ENCODE peak calls at places on chromosome 5, in ten cellular contexts. W, L, M, K, Z, Q, B, H, Y and G are unnamed samples.
A peak's percentile ranks its signal among the peaks of the same experiment; 100 is the strongest.

GRCh38 chr5:102758576-102758975 is 3.5 kb downstream of the PAM start:
- DNase-seq in W (no peak), L (no peak), M (no peak), K (no peak), Z (peak; percentile 72), Q (no peak), B (no peak), H (no peak), Y (no peak), G (no peak)

GRCh38 chr5:129903466-129904101 is 681 bp upstream of the CHSY3 start:
- DNase-seq in W (no peak), L (no peak), M (peak; percentile 23), K (no peak), Z (no peak), Q (no peak), B (peak; percentile 6), H (no peak), Y (no peak), G (no peak)

GRCh38 chr5:127665641-127666040 is 16.8 kb downstream of the CTXN3 start:
- DNase-seq in W (no peak), L (no peak), M (no peak), K (no peak), Z (peak; percentile 70), Q (no peak), B (no peak), H (no peak), Y (no peak), G (no peak)

GRCh38 chr5:179765400-179765799 is 28.4 kb upstream of the LTC4S start:
- DNase-seq in W (no peak), L (no peak), M (no peak), K (no peak), Z (peak; percentile 47), Q (no peak), B (no peak), H (peak; percentile 70), Y (peak; percentile 65), G (no peak)

GRCh38 chr5:93960044-93960443 is 218.6 kb upstream of the POU5F2 start:
- DNase-seq in W (no peak), L (no peak), M (no peak), K (no peak), Z (no peak), Q (no peak), B (no peak), H (no peak), Y (no peak), G (no peak)

GRCh38 chr5:131379723-131380122 is 115.9 kb downstream of the CDC42SE2 start:
- DNase-seq in W (no peak), L (no peak), M (no peak), K (peak; percentile 71), Z (peak; percentile 33), Q (no peak), B (peak; percentile 86), H (peak; percentile 25), Y (peak; percentile 61), G (no peak)

GRCh38 chr5:542693-543311 is 18.6 kb upstream of the SLC9A3 start:
- DNase-seq in W (no peak), L (no peak), M (no peak), K (peak; percentile 3), Z (no peak), Q (no peak), B (no peak), H (no peak), Y (no peak), G (no peak)

GRCh38 chr5:94503677-94504076 is 114.7 kb downstream of the KIAA0825 start:
- DNase-seq in W (no peak), L (no peak), M (peak; percentile 70), K (no peak), Z (no peak), Q (no peak), B (no peak), H (no peak), Y (no peak), G (no peak)

GRCh38 chr5:73853091-73853490 is 227.1 kb downstream of the ARHGEF28 start:
- DNase-seq in W (no peak), L (no peak), M (no peak), K (no peak), Z (peak; percentile 83), Q (peak; percentile 3), B (no peak), H (peak; percentile 74), Y (peak; percentile 77), G (no peak)

GRCh38 chr5:104429911-104430310 is 867.3 kb upstream of the NUDT12 start:
- DNase-seq in W (no peak), L (no peak), M (no peak), K (no peak), Z (no peak), Q (no peak), B (no peak), H (no peak), Y (no peak), G (no peak)

GRCh38 chr5:122315511-122315910 is 3.5 kb downstream of the SNCAIP start:
- DNase-seq in W (no peak), L (no peak), M (no peak), K (no peak), Z (no peak), Q (no peak), B (no peak), H (no peak), Y (peak; percentile 26), G (no peak)